ENCODE peak calls at places on chromosomes 5 and 9, in six cellular contexts. One of them, this sample, is unnamed.

GRCh38 chr5:132017316-132017715 is 5.9 kb upstream of the ACSL6 start:
- DNase-seq in trophoblast cell: no peak
- DNase-seq in H9: no peak
- DNase-seq in H1: no peak
- DNase-seq in IMR-90: no peak
- DNase-seq in neuronal stem cell: no peak
- DNase-seq in this sample: no peak

GRCh38 chr5:1057841-1058548 is 49.4 kb downstream of the NKD2 start:
- DNase-seq in H1: no peak
- DNase-seq in neuronal stem cell: no peak
- DNase-seq in trophoblast cell: no peak
- DNase-seq in IMR-90: no peak
- DNase-seq in H9: no peak
- DNase-seq in this sample: no peak

GRCh38 chr9:78280982-78281668 is 15.8 kb upstream of the PSAT1 start:
- DNase-seq in H1: no peak
- DNase-seq in H9: no peak
- DNase-seq in trophoblast cell: no peak
- DNase-seq in IMR-90: peak; percentile 75
- DNase-seq in neuronal stem cell: no peak
- DNase-seq in this sample: peak; percentile 76

GRCh38 chr9:127194881-127195713 is 69.5 kb upstream of the GARNL3 start:
- DNase-seq in neuronal stem cell: no peak
- DNase-seq in IMR-90: peak; percentile 37
- DNase-seq in H1: no peak
- DNase-seq in H9: peak; percentile 63
- DNase-seq in trophoblast cell: no peak
- DNase-seq in this sample: peak; percentile 63

GRCh38 chr5:14665110-14665822 is 748 bp downstream of the OTULIN start:
- DNase-seq in H1: no peak
- DNase-seq in trophoblast cell: no peak
- DNase-seq in neuronal stem cell: peak; percentile 26
- DNase-seq in H9: peak; percentile 48
- DNase-seq in IMR-90: no peak
- DNase-seq in this sample: peak; percentile 41

GRCh38 chr9:136004712-136005111 is 43.5 kb upstream of the UBAC1 start:
- DNase-seq in trophoblast cell: no peak
- DNase-seq in neuronal stem cell: peak; percentile 84
- DNase-seq in IMR-90: no peak
- DNase-seq in H9: peak; percentile 67
- DNase-seq in H1: no peak
- DNase-seq in this sample: no peak

GRCh38 chr5:40678021-40678939 is 1.4 kb upstream of the PTGER4 start:
- DNase-seq in H1: no peak
- DNase-seq in trophoblast cell: no peak
- DNase-seq in neuronal stem cell: no peak
- DNase-seq in H9: no peak
- DNase-seq in IMR-90: no peak
- DNase-seq in this sample: peak; percentile 33

GRCh38 chr9:117707561-117707960 is 3.4 kb downstream of the TLR4 start:
- DNase-seq in H9: no peak
- DNase-seq in trophoblast cell: no peak
- DNase-seq in neuronal stem cell: no peak
- DNase-seq in IMR-90: no peak
- DNase-seq in H1: no peak
- DNase-seq in this sample: peak; percentile 74

GRCh38 chr9:76912631-76913275 is 6.8 kb upstream of the PRUNE2 start:
- DNase-seq in H9: no peak
- DNase-seq in IMR-90: peak; percentile 7
- DNase-seq in neuronal stem cell: no peak
- DNase-seq in H1: no peak
- DNase-seq in trophoblast cell: no peak
- DNase-seq in this sample: peak; percentile 9

GRCh38 chr5:80125962-80126480 is 90.9 kb downstream of the THBS4 start:
- DNase-seq in H1: no peak
- DNase-seq in neuronal stem cell: no peak
- DNase-seq in H9: no peak
- DNase-seq in IMR-90: peak; percentile 48
- DNase-seq in trophoblast cell: no peak
- DNase-seq in this sample: peak; percentile 59

GRCh38 chr5:1012316-1012841 is 3.8 kb downstream of the NKD2 start:
- DNase-seq in H1: no peak
- DNase-seq in H9: no peak
- DNase-seq in IMR-90: no peak
- DNase-seq in trophoblast cell: no peak
- DNase-seq in neuronal stem cell: no peak
- DNase-seq in this sample: no peak

GRCh38 chr5:74934949-74935751 is 69.0 kb upstream of the FAM169A start:
- DNase-seq in H9: no peak
- DNase-seq in IMR-90: peak; percentile 50
- DNase-seq in neuronal stem cell: no peak
- DNase-seq in trophoblast cell: no peak
- DNase-seq in H1: no peak
- DNase-seq in this sample: peak; percentile 49

GRCh38 chr5:150505041-150505511 is 2.9 kb upstream of the NDST1 start:
- DNase-seq in neuronal stem cell: no peak
- DNase-seq in H1: no peak
- DNase-seq in IMR-90: no peak
- DNase-seq in trophoblast cell: no peak
- DNase-seq in H9: no peak
- DNase-seq in this sample: no peak

GRCh38 chr9:94611638-94612068 is 18.0 kb upstream of the FBP2 start:
- DNase-seq in IMR-90: no peak
- DNase-seq in H1: no peak
- DNase-seq in trophoblast cell: no peak
- DNase-seq in H9: no peak
- DNase-seq in neuronal stem cell: no peak
- DNase-seq in this sample: no peak

GRCh38 chr9:96619109-96619435 is 571 bp downstream of the CDC14B start:
- DNase-seq in H9: no peak
- DNase-seq in neuronal stem cell: no peak
- DNase-seq in trophoblast cell: no peak
- DNase-seq in H1: no peak
- DNase-seq in IMR-90: no peak
- DNase-seq in this sample: no peak

GRCh38 chr9:133862585-133863041 is 124.5 kb upstream of the SARDH start:
- DNase-seq in IMR-90: no peak
- DNase-seq in trophoblast cell: no peak
- DNase-seq in H9: no peak
- DNase-seq in H1: no peak
- DNase-seq in neuronal stem cell: no peak
- DNase-seq in this sample: no peak

GRCh38 chr5:69048233-69048632 is 45.6 kb upstream of the SLC30A5 start:
- DNase-seq in trophoblast cell: no peak
- DNase-seq in H9: no peak
- DNase-seq in H1: no peak
- DNase-seq in IMR-90: no peak
- DNase-seq in neuronal stem cell: no peak
- DNase-seq in this sample: no peak

GRCh38 chr9:70954126-70954525 is 167.3 kb downstream of the TRPM3 start:
- DNase-seq in H9: no peak
- DNase-seq in IMR-90: peak; percentile 90
- DNase-seq in trophoblast cell: peak; percentile 71
- DNase-seq in neuronal stem cell: peak; percentile 29
- DNase-seq in H1: no peak
- DNase-seq in this sample: peak; percentile 68

GRCh38 chr9:133967024-133967741 is 24.9 kb downstream of the VAV2 start:
- DNase-seq in trophoblast cell: peak; percentile 62
- DNase-seq in H1: no peak
- DNase-seq in H9: no peak
- DNase-seq in neuronal stem cell: no peak
- DNase-seq in IMR-90: no peak
- DNase-seq in this sample: peak; percentile 47

GRCh38 chr5:122471031-122471751 is 159.2 kb downstream of the SNCAIP start:
- DNase-seq in H1: no peak
- DNase-seq in trophoblast cell: no peak
- DNase-seq in IMR-90: no peak
- DNase-seq in neuronal stem cell: no peak
- DNase-seq in H9: peak; percentile 53
- DNase-seq in this sample: no peak

GRCh38 chr5:177113566-177114424 is 19.8 kb upstream of the NSD1 start:
- DNase-seq in trophoblast cell: peak; percentile 61
- DNase-seq in IMR-90: peak; percentile 63
- DNase-seq in H9: peak; percentile 77
- DNase-seq in neuronal stem cell: peak; percentile 78
- DNase-seq in H1: no peak
- DNase-seq in this sample: peak; percentile 78

GRCh38 chr5:157331807-157332206 is 65.9 kb downstream of the CYFIP2 start:
- DNase-seq in H1: no peak
- DNase-seq in trophoblast cell: no peak
- DNase-seq in neuronal stem cell: no peak
- DNase-seq in H9: no peak
- DNase-seq in IMR-90: no peak
- DNase-seq in this sample: no peak

GRCh38 chr5:157327771-157328170 is 61.8 kb downstream of the CYFIP2 start:
- DNase-seq in IMR-90: no peak
- DNase-seq in H9: no peak
- DNase-seq in trophoblast cell: no peak
- DNase-seq in neuronal stem cell: no peak
- DNase-seq in H1: no peak
- DNase-seq in this sample: no peak

GRCh38 chr5:157326440-157327023 is 60.6 kb downstream of the CYFIP2 start:
- DNase-seq in IMR-90: no peak
- DNase-seq in H9: no peak
- DNase-seq in trophoblast cell: no peak
- DNase-seq in H1: no peak
- DNase-seq in neuronal stem cell: no peak
- DNase-seq in this sample: no peak

GRCh38 chr5:157324237-157324636 is 58.3 kb downstream of the CYFIP2 start:
- DNase-seq in H9: peak; percentile 49
- DNase-seq in trophoblast cell: no peak
- DNase-seq in H1: no peak
- DNase-seq in neuronal stem cell: no peak
- DNase-seq in IMR-90: no peak
- DNase-seq in this sample: no peak

DNA sequence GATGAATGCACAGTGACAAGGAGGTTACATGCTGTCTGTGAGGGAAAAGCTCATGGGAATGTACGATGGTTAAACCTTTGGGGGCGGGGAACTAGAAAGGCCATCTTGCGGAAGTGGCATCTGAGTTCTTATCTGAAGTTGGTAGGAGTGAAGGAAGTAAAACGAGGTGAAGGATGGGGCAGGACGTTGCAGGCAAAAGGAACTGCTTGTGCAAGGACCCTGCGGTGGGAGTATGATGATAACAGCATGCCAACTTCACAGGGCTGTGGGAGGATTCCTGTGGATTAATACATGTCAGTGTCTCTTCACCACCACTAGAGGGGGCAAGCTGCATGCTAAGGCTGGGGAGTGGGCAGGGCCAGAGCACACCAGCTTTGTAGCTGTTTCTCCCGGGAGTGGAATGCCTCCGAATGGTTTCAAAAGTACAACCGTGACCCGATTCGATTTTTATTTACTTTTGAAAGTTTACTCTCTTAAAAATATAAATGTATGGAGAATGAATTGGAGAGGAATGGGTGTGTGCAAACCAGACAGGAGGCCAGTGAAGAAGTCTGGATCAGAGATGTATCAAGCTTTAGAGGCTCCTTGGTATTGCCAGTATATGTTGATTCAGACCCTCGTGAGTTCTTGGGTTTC is 62.5 kb downstream of the CYFIP2 start:
- DNase-seq in H1: no peak
- DNase-seq in trophoblast cell: peak; percentile 47
- DNase-seq in neuronal stem cell: peak; percentile 51
- DNase-seq in H9: peak; percentile 77
- DNase-seq in IMR-90: peak; percentile 81
- DNase-seq in this sample: peak; percentile 83
- H3K18ac ChIP-seq in H1: no peak overlapping the region
- H3K18ac ChIP-seq in trophoblast cell: no peak overlapping the region
- H3K18ac ChIP-seq in neuronal stem cell: no peak overlapping the region
- H3K18ac ChIP-seq in H9: no peak overlapping the region
- H3K18ac ChIP-seq in IMR-90: no peak overlapping the region
- H3K18ac ChIP-seq in this sample: no peak overlapping the region

GRCh38 chr9:15332939-15333338 is 25.9 kb upstream of the TTC39B start:
- DNase-seq in trophoblast cell: no peak
- DNase-seq in H9: no peak
- DNase-seq in neuronal stem cell: no peak
- DNase-seq in IMR-90: no peak
- DNase-seq in H1: no peak
- DNase-seq in this sample: no peak
- H4K91ac ChIP-seq in trophoblast cell: no peak overlapping the region
- H4K91ac ChIP-seq in H9: no peak overlapping the region
- H4K91ac ChIP-seq in neuronal stem cell: no peak overlapping the region
- H4K91ac ChIP-seq in IMR-90: no peak overlapping the region
- H4K91ac ChIP-seq in H1: no peak overlapping the region
- H4K91ac ChIP-seq in this sample: no peak overlapping the region

GRCh38 chr9:36999728-37000333 is 34.2 kb downstream of the PAX5 start:
- DNase-seq in IMR-90: no peak
- DNase-seq in H1: no peak
- DNase-seq in H9: no peak
- DNase-seq in trophoblast cell: no peak
- DNase-seq in neuronal stem cell: no peak
- DNase-seq in this sample: no peak
- H3K27me3 ChIP-seq in IMR-90: peaks cover 63% of the 10 kb centered on the region
- H3K27me3 ChIP-seq in H1: peaks cover 52% of the 10 kb centered on the region
- H3K27me3 ChIP-seq in H9: peaks cover 16% of the 10 kb centered on the region
- H3K27me3 ChIP-seq in trophoblast cell: peaks cover 30% of the 10 kb centered on the region
- H3K27me3 ChIP-seq in neuronal stem cell: peaks cover 38% of the 10 kb centered on the region
- H3K27me3 ChIP-seq in this sample: peaks cover 71% of the 10 kb centered on the region

GRCh38 chr5:179731791-179732411 is 721 bp upstream of the MAML1 start:
- DNase-seq in IMR-90: peak; percentile 89
- DNase-seq in neuronal stem cell: no peak
- DNase-seq in H1: no peak
- DNase-seq in H9: peak; percentile 36
- DNase-seq in trophoblast cell: peak; percentile 61
- DNase-seq in this sample: peak; percentile 97

GRCh38 chr5:179732412-179732917 is at the start of gene MAML1:
- DNase-seq in neuronal stem cell: peak; percentile 100
- DNase-seq in H9: peak; percentile 100
- DNase-seq in H1: peak; percentile 100
- DNase-seq in trophoblast cell: peak; percentile 100
- DNase-seq in IMR-90: peak; percentile 100
- DNase-seq in this sample: peak; percentile 100

GRCh38 chr5:179734536-179735164 is 2.0 kb downstream of the MAML1 start:
- DNase-seq in H1: no peak
- DNase-seq in H9: no peak
- DNase-seq in trophoblast cell: no peak
- DNase-seq in neuronal stem cell: no peak
- DNase-seq in IMR-90: no peak
- DNase-seq in this sample: no peak

GRCh38 chr5:179732918-179733763 is 519 bp downstream of the MAML1 start:
- DNase-seq in trophoblast cell: peak; percentile 14
- DNase-seq in H1: no peak
- DNase-seq in neuronal stem cell: peak; percentile 12
- DNase-seq in IMR-90: peak; percentile 28
- DNase-seq in H9: peak; percentile 53
- DNase-seq in this sample: peak; percentile 55

DNA sequence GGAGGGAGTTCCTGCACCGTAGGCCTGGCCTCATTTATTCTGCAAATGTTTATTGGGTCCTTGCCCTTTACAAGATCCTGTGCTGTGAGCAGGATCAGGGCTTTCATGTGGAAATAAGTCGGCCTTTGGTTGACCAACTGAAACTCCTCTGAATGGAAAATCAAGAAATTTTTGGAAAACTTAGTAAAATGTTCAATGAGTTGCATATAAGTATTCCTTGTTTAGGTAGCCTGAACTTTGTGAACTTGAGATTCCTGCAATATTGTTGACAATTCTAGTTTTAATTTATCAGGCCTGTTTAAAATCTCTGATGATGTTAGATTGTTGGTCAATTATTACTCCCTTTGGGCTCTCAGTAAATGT is 1.1 kb downstream of the MAML1 start:
- DNase-seq in neuronal stem cell: peak; percentile 6
- DNase-seq in H9: no peak
- DNase-seq in trophoblast cell: no peak
- DNase-seq in H1: no peak
- DNase-seq in IMR-90: no peak
- DNase-seq in this sample: no peak
- H3K18ac ChIP-seq in neuronal stem cell: no peak overlapping the region
- H3K18ac ChIP-seq in H9: no peak overlapping the region
- H3K18ac ChIP-seq in trophoblast cell: peak overlapping the region; percentile 97
- H3K18ac ChIP-seq in H1: peak overlapping the region; percentile 80
- H3K18ac ChIP-seq in IMR-90: no peak overlapping the region
- H3K18ac ChIP-seq in this sample: no peak overlapping the region

This sample was measured in mesenchymal stem cell.